ENCODE peak calls at places on chromosomes 16 and 17, in five cellular contexts. E is progenitor cell of endocrine pancreas; M is cardiac muscle cell; G is stimulated activated CD8-positive, alpha-beta memory T cell treated with anti-CD3 and anti-CD28 coated beads, Interleukin-12 subunit alpha, Interleukin-12 subunit beta, amount 100 ng/mL, for 4 hours; K is esophagus muscularis mucosa. O is an unnamed sample.

GRCh38 chr16:65876200-65876498 is 490.3 kb upstream of the CDH5 start:
- DNase-seq in K (no peak), G (no peak), E (no peak), M (no peak), O (no peak)

GRCh38 chr16:13436641-13437423 is 483.1 kb upstream of the ERCC4 start:
- DNase-seq in E (no peak), K (no peak), G (no peak), M (no peak), O (no peak)

GRCh38 chr17:48002208-48002919 is 31.5 kb downstream of the CDK5RAP3 start:
- DNase-seq in E (no peak), K (no peak), M (no peak), G (no peak), O (no peak)

GRCh38 chr16:78377312-78377711 is 277.9 kb downstream of the WWOX start:
- DNase-seq in G (no peak), E (no peak), K (no peak), M (no peak), O (no peak)

GRCh38 chr16:50516890-50517289 is 31.3 kb upstream of the NKD1 start:
- DNase-seq in K (no peak), M (no peak), E (no peak), G (no peak), O (no peak)

GRCh38 chr16:83574388-83574787 is 233.4 kb upstream of the HSBP1 start:
- DNase-seq in E (no peak), K (no peak), M (no peak), G (no peak), O (no peak)

GRCh38 chr17:48160177-48160967 is 52.8 kb downstream of the SNX11 start:
- DNase-seq in M (no peak), K (no peak), E (peak), G (no peak), O (no peak)

GRCh38 chr17:45660474-45660873 is 123.6 kb upstream of the CRHR1 start:
- DNase-seq in M (peak), K (no peak), G (no peak), E (peak), O (no peak)

GRCh38 chr17:28112199-28112995 is 69.9 kb downstream of the NLK start:
- DNase-seq in E (no peak), M (no peak), K (no peak), G (no peak), O (no peak)

GRCh38 chr17:35801583-35802224 is 6.3 kb upstream of the MMP28 start:
- DNase-seq in E (no peak), G (no peak), M (peak), K (no peak), O (no peak)

GRCh38 chr17:40559016-40559853 is 6.0 kb downstream of the CCR7 start:
- DNase-seq in E (peak), G (no peak), K (peak), M (no peak), O (peak)

GRCh38 chr16:83968483-83968865 is 430 bp downstream of the NECAB2 start:
- DNase-seq in G (no peak), E (no peak), K (no peak), M (peak), O (no peak)

GRCh38 chr17:82698974-82699442 is 510 bp upstream of the RAB40B start:
- DNase-seq in K (no peak), E (no peak), G (no peak), M (no peak), O (no peak)

GRCh38 chr16:29996773-29997250 is 771 bp downstream of the INO80E start:
- DNase-seq in G (no peak), E (no peak), K (no peak), M (no peak), O (no peak)

GRCh38 chr16:23976091-23977001 is 140.6 kb downstream of the PRKCB start:
- DNase-seq in M (no peak), E (no peak), K (no peak), G (no peak), O (no peak)

GRCh38 chr17:65324977-65325376 is 187.8 kb downstream of the RGS9 start:
- DNase-seq in G (no peak), K (no peak), M (no peak), E (no peak), O (no peak)

O was measured in mesothelial cell of epicardium.